ENCODE peak calls at places on chromosomes 7 and 10, in five cellular contexts. K is stimulated activated CD8-positive, alpha-beta memory T cell treated with anti-CD3 and anti-CD28 coated beads, Interleukin-15, amount 100 ng/mL, for 48 hours; V is EH; U is NT2/D1; D is kidney tubule cell. Q is an unnamed sample.
A peak's percentile ranks its signal among the peaks of the same experiment; 100 is the strongest.

GRCh38 chr7:36535866-36536664 is 146.4 kb downstream of the ANLN start:
- DNase-seq in U (no peak), V (no peak), D (peak; percentile 62), K (no peak), Q (peak; percentile 86)

GRCh38 chr7:74627699-74628411 is 29.7 kb upstream of the GTF2I start:
- DNase-seq in V (peak; percentile 51), K (no peak), U (peak; percentile 33), D (no peak), Q (no peak)

GRCh38 chr10:112585052-112585451 is 138.0 kb downstream of the VTI1A start:
- DNase-seq in K (no peak), D (peak; percentile 16), U (no peak), V (peak; percentile 63), Q (peak; percentile 75)

GRCh38 chr7:4255336-4255735 is 426.8 kb upstream of the FOXK1 start:
- DNase-seq in V (no peak), D (no peak), U (no peak), K (no peak), Q (no peak)

GRCh38 chr10:126262186-126262838 is 126.0 kb downstream of the ADAM12 start:
- DNase-seq in U (peak; percentile 25), D (no peak), V (no peak), K (no peak), Q (no peak)

GRCh38 chr10:72170263-72170662 is 45.5 kb upstream of the ANAPC16 start:
- DNase-seq in K (no peak), D (peak; percentile 88), V (no peak), U (no peak), Q (no peak)

GRCh38 chr10:32065871-32066270 is 9.6 kb upstream of the KIF5B start:
- DNase-seq in K (no peak), U (no peak), V (peak; percentile 71), D (peak; percentile 35), Q (peak; percentile 55)

GRCh38 chr10:103451091-103451801 is 924 bp downstream of the CALHM2 start:
- DNase-seq in U (no peak), V (peak; percentile 89), K (no peak), D (peak; percentile 13), Q (peak; percentile 61)

GRCh38 chr10:72006026-72006425 is 41.8 kb downstream of the CHST3 start:
- DNase-seq in V (no peak), K (no peak), D (no peak), U (no peak), Q (no peak)

GRCh38 chr10:17025444-17026295 is 103.9 kb downstream of the CUBN start:
- DNase-seq in K (peak; percentile 78), V (peak; percentile 99), D (peak; percentile 95), U (no peak), Q (peak; percentile 98)

GRCh38 chr7:29045258-29046095 is 87.3 kb upstream of the TRIL start:
- DNase-seq in D (peak; percentile 4), K (no peak), U (no peak), V (no peak), Q (no peak)

GRCh38 chr7:1847260-1848001 is 177.4 kb downstream of the ELFN1 start:
- DNase-seq in D (no peak), K (no peak), V (no peak), U (no peak), Q (no peak)

GRCh38 chr7:88357794-88358533 is 51.3 kb upstream of the STEAP4 start:
- DNase-seq in V (no peak), U (no peak), D (peak; percentile 49), K (no peak), Q (peak; percentile 36)

GRCh38 chr10:132681858-132682755 is 103.8 kb downstream of the NKX6-2 start:
- DNase-seq in K (no peak), U (no peak), D (no peak), V (no peak), Q (no peak)